ENCODE peak calls at places on chromosomes 3 and 15, in nine cellular contexts. One of them, this sample, is unnamed.

GRCh38 chr15:42274693-42274971 is 1.4 kb upstream of the TMEM87A start:
- DNase-seq in activated CD4-positive, alpha-beta T cell treated with anti-CD3 and anti-CD28 coated beads, Interleukin-2, amount 50 U/mL, for 48 hours: peak
- DNase-seq in NCI-H1092: no peak
- DNase-seq in pons: no peak
- DNase-seq in OCI-LY7: no peak
- DNase-seq in stimulated activated CD4-positive, alpha-beta T cell treated with anti-CD3 and anti-CD28 coated beads, TNF-alpha, amount 100 ng/mL, for 4 hours: no peak
- DNase-seq in M059J: no peak
- DNase-seq in AG08396: no peak
- DNase-seq in activated T-cell treated with anti-CD3 and anti-CD28 coated beads for 1 hour: no peak
- DNase-seq in this sample: no peak

GRCh38 chr3:129486057-129487035 is 42.1 kb upstream of the RHO start:
- DNase-seq in activated CD4-positive, alpha-beta T cell treated with anti-CD3 and anti-CD28 coated beads, Interleukin-2, amount 50 U/mL, for 48 hours: no peak
- DNase-seq in NCI-H1092: no peak
- DNase-seq in pons: no peak
- DNase-seq in OCI-LY7: no peak
- DNase-seq in stimulated activated CD4-positive, alpha-beta T cell treated with anti-CD3 and anti-CD28 coated beads, TNF-alpha, amount 100 ng/mL, for 4 hours: no peak
- DNase-seq in M059J: peak
- DNase-seq in AG08396: peak
- DNase-seq in activated T-cell treated with anti-CD3 and anti-CD28 coated beads for 1 hour: no peak
- DNase-seq in this sample: no peak

GRCh38 chr15:25237291-25237978 is 201.4 kb downstream of the UBE3A start:
- DNase-seq in activated CD4-positive, alpha-beta T cell treated with anti-CD3 and anti-CD28 coated beads, Interleukin-2, amount 50 U/mL, for 48 hours: no peak
- DNase-seq in NCI-H1092: no peak
- DNase-seq in pons: no peak
- DNase-seq in OCI-LY7: no peak
- DNase-seq in stimulated activated CD4-positive, alpha-beta T cell treated with anti-CD3 and anti-CD28 coated beads, TNF-alpha, amount 100 ng/mL, for 4 hours: no peak
- DNase-seq in M059J: no peak
- DNase-seq in AG08396: no peak
- DNase-seq in activated T-cell treated with anti-CD3 and anti-CD28 coated beads for 1 hour: no peak
- DNase-seq in this sample: no peak

GRCh38 chr3:61699622-61700021 is 138.3 kb downstream of the PTPRG start:
- DNase-seq in activated CD4-positive, alpha-beta T cell treated with anti-CD3 and anti-CD28 coated beads, Interleukin-2, amount 50 U/mL, for 48 hours: no peak
- DNase-seq in NCI-H1092: no peak
- DNase-seq in pons: no peak
- DNase-seq in OCI-LY7: no peak
- DNase-seq in stimulated activated CD4-positive, alpha-beta T cell treated with anti-CD3 and anti-CD28 coated beads, TNF-alpha, amount 100 ng/mL, for 4 hours: no peak
- DNase-seq in M059J: no peak
- DNase-seq in AG08396: no peak
- DNase-seq in activated T-cell treated with anti-CD3 and anti-CD28 coated beads for 1 hour: no peak
- DNase-seq in this sample: no peak

GRCh38 chr3:127011270-127011992 is 28.5 kb downstream of the PLXNA1 start:
- DNase-seq in activated CD4-positive, alpha-beta T cell treated with anti-CD3 and anti-CD28 coated beads, Interleukin-2, amount 50 U/mL, for 48 hours: no peak
- DNase-seq in NCI-H1092: no peak
- DNase-seq in pons: no peak
- DNase-seq in OCI-LY7: no peak
- DNase-seq in stimulated activated CD4-positive, alpha-beta T cell treated with anti-CD3 and anti-CD28 coated beads, TNF-alpha, amount 100 ng/mL, for 4 hours: no peak
- DNase-seq in M059J: no peak
- DNase-seq in AG08396: no peak
- DNase-seq in activated T-cell treated with anti-CD3 and anti-CD28 coated beads for 1 hour: no peak
- DNase-seq in this sample: no peak

GRCh38 chr3:170765419-170766078 is 104.4 kb downstream of the RPL22L1 start:
- DNase-seq in activated CD4-positive, alpha-beta T cell treated with anti-CD3 and anti-CD28 coated beads, Interleukin-2, amount 50 U/mL, for 48 hours: no peak
- DNase-seq in NCI-H1092: no peak
- DNase-seq in pons: peak
- DNase-seq in OCI-LY7: no peak
- DNase-seq in stimulated activated CD4-positive, alpha-beta T cell treated with anti-CD3 and anti-CD28 coated beads, TNF-alpha, amount 100 ng/mL, for 4 hours: no peak
- DNase-seq in M059J: no peak
- DNase-seq in AG08396: peak
- DNase-seq in activated T-cell treated with anti-CD3 and anti-CD28 coated beads for 1 hour: no peak
- DNase-seq in this sample: no peak

GRCh38 chr15:62110000-62110851 is 43.4 kb downstream of the C2CD4A start:
- DNase-seq in activated CD4-positive, alpha-beta T cell treated with anti-CD3 and anti-CD28 coated beads, Interleukin-2, amount 50 U/mL, for 48 hours: no peak
- DNase-seq in NCI-H1092: peak
- DNase-seq in pons: no peak
- DNase-seq in OCI-LY7: no peak
- DNase-seq in stimulated activated CD4-positive, alpha-beta T cell treated with anti-CD3 and anti-CD28 coated beads, TNF-alpha, amount 100 ng/mL, for 4 hours: no peak
- DNase-seq in M059J: peak
- DNase-seq in AG08396: peak
- DNase-seq in activated T-cell treated with anti-CD3 and anti-CD28 coated beads for 1 hour: no peak
- DNase-seq in this sample: no peak

GRCh38 chr3:38124324-38125122 is 12.4 kb downstream of the ACAA1 start:
- DNase-seq in activated CD4-positive, alpha-beta T cell treated with anti-CD3 and anti-CD28 coated beads, Interleukin-2, amount 50 U/mL, for 48 hours: no peak
- DNase-seq in NCI-H1092: no peak
- DNase-seq in pons: no peak
- DNase-seq in OCI-LY7: no peak
- DNase-seq in stimulated activated CD4-positive, alpha-beta T cell treated with anti-CD3 and anti-CD28 coated beads, TNF-alpha, amount 100 ng/mL, for 4 hours: no peak
- DNase-seq in M059J: no peak
- DNase-seq in AG08396: no peak
- DNase-seq in activated T-cell treated with anti-CD3 and anti-CD28 coated beads for 1 hour: no peak
- DNase-seq in this sample: no peak

GRCh38 chr3:49855662-49856061 is 702 bp downstream of the TRAIP start:
- DNase-seq in activated CD4-positive, alpha-beta T cell treated with anti-CD3 and anti-CD28 coated beads, Interleukin-2, amount 50 U/mL, for 48 hours: no peak
- DNase-seq in NCI-H1092: no peak
- DNase-seq in pons: no peak
- DNase-seq in OCI-LY7: no peak
- DNase-seq in stimulated activated CD4-positive, alpha-beta T cell treated with anti-CD3 and anti-CD28 coated beads, TNF-alpha, amount 100 ng/mL, for 4 hours: no peak
- DNase-seq in M059J: no peak
- DNase-seq in AG08396: no peak
- DNase-seq in activated T-cell treated with anti-CD3 and anti-CD28 coated beads for 1 hour: no peak
- DNase-seq in this sample: no peak

GRCh38 chr15:35986072-35986666 is 440.2 kb upstream of the DPH6 start:
- DNase-seq in activated CD4-positive, alpha-beta T cell treated with anti-CD3 and anti-CD28 coated beads, Interleukin-2, amount 50 U/mL, for 48 hours: no peak
- DNase-seq in NCI-H1092: no peak
- DNase-seq in pons: no peak
- DNase-seq in OCI-LY7: no peak
- DNase-seq in stimulated activated CD4-positive, alpha-beta T cell treated with anti-CD3 and anti-CD28 coated beads, TNF-alpha, amount 100 ng/mL, for 4 hours: no peak
- DNase-seq in M059J: no peak
- DNase-seq in AG08396: no peak
- DNase-seq in activated T-cell treated with anti-CD3 and anti-CD28 coated beads for 1 hour: no peak
- DNase-seq in this sample: peak

GRCh38 chr3:154243353-154243752 is 80.9 kb downstream of the DHX36 start:
- DNase-seq in activated CD4-positive, alpha-beta T cell treated with anti-CD3 and anti-CD28 coated beads, Interleukin-2, amount 50 U/mL, for 48 hours: no peak
- DNase-seq in NCI-H1092: no peak
- DNase-seq in pons: peak
- DNase-seq in OCI-LY7: no peak
- DNase-seq in stimulated activated CD4-positive, alpha-beta T cell treated with anti-CD3 and anti-CD28 coated beads, TNF-alpha, amount 100 ng/mL, for 4 hours: no peak
- DNase-seq in M059J: peak
- DNase-seq in AG08396: peak
- DNase-seq in activated T-cell treated with anti-CD3 and anti-CD28 coated beads for 1 hour: no peak
- DNase-seq in this sample: no peak

GRCh38 chr15:42165081-42165480 is 8.6 kb upstream of the PLA2G4F start:
- DNase-seq in activated CD4-positive, alpha-beta T cell treated with anti-CD3 and anti-CD28 coated beads, Interleukin-2, amount 50 U/mL, for 48 hours: no peak
- DNase-seq in NCI-H1092: no peak
- DNase-seq in pons: no peak
- DNase-seq in OCI-LY7: no peak
- DNase-seq in stimulated activated CD4-positive, alpha-beta T cell treated with anti-CD3 and anti-CD28 coated beads, TNF-alpha, amount 100 ng/mL, for 4 hours: no peak
- DNase-seq in M059J: peak
- DNase-seq in AG08396: no peak
- DNase-seq in activated T-cell treated with anti-CD3 and anti-CD28 coated beads for 1 hour: no peak
- DNase-seq in this sample: no peak